ENCODE peak calls at places on chromosomes 13 and 19, in seven cellular contexts. E is stimulated activated CD8-positive, alpha-beta memory T cell treated with anti-CD3 and anti-CD28 coated beads, Interleukin-15, amount 100 ng/mL, for 1 hour; N is fibroblast of the conjunctiva; Z is DMS153; I is NCI-H187; O is GM10248; M is NCI-H510A treated with DMSO at 0.1 percent for 48 hours. U is an unnamed sample.

GRCh38 chr19:39078436-39079200 is 5.5 kb upstream of the ACP7 start:
- DNase-seq in Z (no peak), O (no peak), M (no peak), I (no peak), N (peak; percentile 73), E (no peak), U (no peak)

GRCh38 chr13:79483302-79483701 is 2.3 kb downstream of the NDFIP2 start:
- DNase-seq in M (no peak), I (no peak), O (no peak), Z (no peak), N (no peak), E (no peak), U (no peak)

GRCh38 chr19:15479391-15480345 is at the start of gene PGLYRP2:
- DNase-seq in M (no peak), E (no peak), Z (no peak), N (no peak), I (no peak), O (no peak), U (no peak)

GRCh38 chr19:29667941-29668340 is 2.7 kb downstream of the PLEKHF1 start:
- DNase-seq in Z (no peak), N (no peak), O (no peak), E (no peak), I (no peak), M (no peak), U (no peak)

GRCh38 chr13:46386996-46387851 is at the start of gene RUBCNL:
- DNase-seq in I (peak; percentile 48), M (no peak), O (peak; percentile 84), Z (no peak), E (no peak), N (no peak), U (no peak)

GRCh38 chr19:1825909-1826556 is 14.0 kb upstream of the ATP8B3 start:
- DNase-seq in N (peak; percentile 37), E (peak; percentile 64), I (peak; percentile 27), O (peak; percentile 90), M (peak; percentile 18), Z (no peak), U (no peak)

GRCh38 chr13:48400820-48401219 is 12.1 kb downstream of the LPAR6 start:
- DNase-seq in O (no peak), E (no peak), N (peak; percentile 84), M (no peak), Z (no peak), I (no peak), U (no peak)

GRCh38 chr19:2391118-2391725 is 31.2 kb downstream of the TMPRSS9 start:
- DNase-seq in Z (peak; percentile 37), I (no peak), M (peak; percentile 8), O (peak; percentile 61), N (peak; percentile 53), E (no peak), U (no peak)

GRCh38 chr19:19406878-19407639 is 1.6 kb downstream of the GATAD2A start:
- DNase-seq in Z (no peak), E (peak; percentile 31), I (no peak), M (no peak), O (no peak), N (no peak), U (no peak)

GRCh38 chr19:2123682-2124387 is 27.1 kb downstream of the IZUMO4 start:
- DNase-seq in M (no peak), O (no peak), Z (no peak), N (no peak), E (no peak), I (no peak), U (no peak)

GRCh38 chr13:97627566-97627965 is 193.6 kb downstream of the RAP2A start:
- DNase-seq in M (peak; percentile 70), Z (peak; percentile 60), N (peak; percentile 93), I (peak; percentile 54), E (no peak), O (no peak), U (peak; percentile 79)

GRCh38 chr13:62643007-62643483 is 1227.4 kb upstream of the PCDH20 start:
- DNase-seq in O (no peak), M (no peak), I (no peak), N (no peak), Z (no peak), E (no peak), U (no peak)

GRCh38 chr13:23469901-23470525 is 36.5 kb upstream of the SACS start:
- DNase-seq in E (no peak), N (peak; percentile 17), M (no peak), O (no peak), Z (no peak), I (no peak), U (no peak)

GRCh38 chr13:30581582-30581981 is 36.1 kb upstream of the USPL1 start:
- DNase-seq in E (no peak), N (no peak), Z (no peak), M (no peak), I (no peak), O (peak; percentile 35), U (no peak)

GRCh38 chr19:48568345-48568886 is 16.4 kb downstream of the SULT2B1 start:
- DNase-seq in N (peak; percentile 88), M (peak; percentile 30), O (no peak), I (no peak), E (no peak), Z (no peak), U (peak; percentile 81)